ENCODE peak calls at places on chromosome 16, in seven cellular contexts. J, B, X, I, Q, R and A are unnamed samples.

GRCh38 chr16:64089697-64090096 is 1032.2 kb downstream of the CDH11 start:
- DNase-seq in J (no peak), B (no peak), X (no peak), I (no peak), Q (no peak), R (peak; percentile 55), A (peak; percentile 8)

GRCh38 chr16:66130296-66130910 is 236.1 kb upstream of the CDH5 start:
- DNase-seq in J (no peak), B (no peak), X (no peak), I (no peak), Q (no peak), R (no peak), A (no peak)

GRCh38 chr16:48535831-48536599 is 74.0 kb downstream of the N4BP1 start:
- DNase-seq in J (no peak), B (peak; percentile 89), X (peak; percentile 76), I (peak; percentile 75), Q (peak; percentile 53), R (no peak), A (peak; percentile 21)

GRCh38 chr16:69476920-69477418 is 52.5 kb downstream of the CYB5B start:
- DNase-seq in J (no peak), B (no peak), X (no peak), I (no peak), Q (no peak), R (peak; percentile 84), A (no peak)

GRCh38 chr16:85908889-85909584 is 10.1 kb downstream of the IRF8 start:
- DNase-seq in J (no peak), B (no peak), X (no peak), I (no peak), Q (no peak), R (no peak), A (no peak)

GRCh38 chr16:75092777-75093176 is 23.8 kb downstream of the LDHD start:
- DNase-seq in J (no peak), B (peak; percentile 49), X (no peak), I (no peak), Q (peak; percentile 88), R (no peak), A (no peak)

GRCh38 chr16:74071996-74072559 is 224.5 kb upstream of the PSMD7 start:
- DNase-seq in J (no peak), B (no peak), X (no peak), I (no peak), Q (no peak), R (no peak), A (no peak)

GRCh38 chr16:83447560-83447959 is 360.2 kb upstream of the HSBP1 start:
- DNase-seq in J (no peak), B (no peak), X (no peak), I (no peak), Q (no peak), R (no peak), A (no peak)

GRCh38 chr16:82651921-82652601 is 25.3 kb downstream of the CDH13 start:
- DNase-seq in J (no peak), B (no peak), X (no peak), I (no peak), Q (no peak), R (no peak), A (no peak)

GRCh38 chr16:21300309-21301167 is 22.4 kb upstream of the CRYM start:
- DNase-seq in J (peak; percentile 91), B (peak; percentile 82), X (peak; percentile 90), I (peak; percentile 72), Q (peak; percentile 100), R (peak; percentile 100), A (peak; percentile 96)

GRCh38 chr16:70749681-70750601 is 51.0 kb downstream of the VAC14 start:
- DNase-seq in J (peak; percentile 43), B (peak; percentile 64), X (no peak), I (no peak), Q (no peak), R (peak; percentile 6), A (no peak)

GRCh38 chr16:58219432-58219831 is 21.5 kb upstream of the CSNK2A2 start:
- DNase-seq in J (no peak), B (no peak), X (no peak), I (no peak), Q (no peak), R (no peak), A (no peak)

GRCh38 chr16:67653131-67654068 is 6.7 kb downstream of the ACD start:
- DNase-seq in J (peak; percentile 72), B (peak; percentile 60), X (no peak), I (peak; percentile 18), Q (no peak), R (no peak), A (no peak)

GRCh38 chr16:81366316-81366932 is 51.7 kb downstream of the GAN start:
- DNase-seq in J (peak; percentile 61), B (no peak), X (no peak), I (no peak), Q (no peak), R (peak; percentile 77), A (no peak)

GRCh38 chr16:49457196-49457595 is 83.6 kb downstream of the C16orf78 start:
- DNase-seq in J (no peak), B (no peak), X (peak; percentile 30), I (no peak), Q (peak; percentile 2), R (no peak), A (no peak)

GRCh38 chr16:10992797-10993196 is 48.4 kb downstream of the CLEC16A start:
- DNase-seq in J (peak; percentile 77), B (no peak), X (no peak), I (no peak), Q (peak; percentile 45), R (peak; percentile 21), A (no peak)
- H3K27ac ChIP-seq in J (peak overlapping the region; percentile 50), B (no peak overlapping the region), X (no peak overlapping the region), I (no peak overlapping the region), Q (no peak overlapping the region), R (no peak overlapping the region), A (no peak overlapping the region)

GRCh38 chr16:84706856-84707255 is 7.1 kb downstream of the USP10 start:
- DNase-seq in J (no peak), B (no peak), X (no peak), I (no peak), Q (no peak), R (no peak), A (no peak)
- H3K27ac ChIP-seq in J (no peak overlapping the region), B (no peak overlapping the region), X (no peak overlapping the region), I (no peak overlapping the region), Q (no peak overlapping the region), R (no peak overlapping the region), A (no peak overlapping the region)

DNA sequence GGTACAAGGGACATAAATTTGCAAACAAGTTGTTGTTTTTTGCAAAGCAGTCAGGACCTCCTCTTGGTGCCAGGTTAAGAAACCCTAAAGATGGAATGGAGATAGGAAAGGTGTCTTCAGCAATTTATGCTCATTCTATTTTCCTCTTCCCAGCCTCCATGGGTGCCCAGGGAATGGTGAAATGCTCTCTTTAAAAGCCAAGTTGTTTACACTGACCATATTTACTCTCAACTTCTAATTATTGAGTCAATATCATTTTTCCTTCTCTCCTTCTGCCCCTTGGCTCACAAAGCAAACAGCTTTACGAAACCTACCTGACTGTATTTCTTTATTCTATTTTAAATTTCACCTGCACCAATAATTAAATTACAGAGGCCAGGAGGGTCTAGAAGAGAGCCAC is 138.5 kb upstream of the IRX3 start:
- DNase-seq in J (no peak), B (no peak), X (no peak), I (no peak), Q (no peak), R (no peak), A (no peak)
- H3K27ac ChIP-seq in J (no peak overlapping the region), B (no peak overlapping the region), X (no peak overlapping the region), I (no peak overlapping the region), Q (no peak overlapping the region), R (no peak overlapping the region), A (no peak overlapping the region)

GRCh38 chr16:4656221-4656620 is 31.6 kb downstream of the MGRN1 start:
- DNase-seq in J (no peak), B (no peak), X (no peak), I (no peak), Q (no peak), R (no peak), A (no peak)
- H3K27ac ChIP-seq in J (no peak overlapping the region), B (no peak overlapping the region), X (peak overlapping the region; percentile 77), I (no peak overlapping the region), Q (no peak overlapping the region), R (no peak overlapping the region), A (no peak overlapping the region)

DNA sequence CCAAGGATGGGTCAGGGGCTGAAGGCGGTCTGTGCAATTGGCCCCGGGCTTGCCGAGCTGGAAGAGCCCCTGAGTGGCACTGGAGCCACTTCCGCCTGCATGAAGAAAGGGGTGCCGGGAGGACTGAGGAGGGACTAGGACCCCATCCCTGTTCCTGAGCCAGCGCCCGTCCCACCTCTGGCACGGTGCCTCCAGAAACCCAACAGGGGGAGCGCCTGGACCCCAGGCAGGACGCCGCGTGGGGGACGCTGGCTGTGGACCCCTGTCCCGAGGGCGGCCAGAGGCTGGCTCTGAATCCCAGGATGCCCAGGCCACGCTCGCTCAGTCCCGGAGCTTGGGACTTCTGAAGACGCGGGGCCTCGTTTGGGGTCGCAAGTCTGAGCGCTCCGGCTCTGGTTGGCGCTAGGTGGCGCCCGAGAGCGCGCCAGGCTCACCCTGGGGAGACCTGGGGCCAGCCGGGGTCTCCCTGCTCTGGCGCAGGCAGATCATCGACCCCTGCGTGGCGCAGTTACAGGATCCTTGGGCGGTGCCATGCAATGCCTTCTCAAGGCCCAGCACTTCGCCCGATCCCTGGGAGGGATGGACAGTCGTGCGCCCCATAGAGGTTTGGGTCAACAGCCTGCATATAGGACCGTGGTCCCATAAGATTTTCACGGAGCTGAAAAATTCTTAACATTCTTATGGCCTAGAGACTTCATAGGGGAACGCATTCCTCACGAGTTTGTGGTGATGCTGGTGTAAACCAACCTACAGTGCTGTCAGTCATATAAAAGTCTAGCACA is 58.5 kb upstream of the CREBBP start:
- DNase-seq in J (peak; percentile 86), B (peak; percentile 88), X (peak; percentile 83), I (peak; percentile 72), Q (peak; percentile 46), R (peak; percentile 55), A (peak; percentile 29)
- H3K27ac ChIP-seq in J (no peak overlapping the region), B (peak overlapping the region; percentile 15), X (no peak overlapping the region), I (no peak overlapping the region), Q (no peak overlapping the region), R (no peak overlapping the region), A (no peak overlapping the region)

DNA sequence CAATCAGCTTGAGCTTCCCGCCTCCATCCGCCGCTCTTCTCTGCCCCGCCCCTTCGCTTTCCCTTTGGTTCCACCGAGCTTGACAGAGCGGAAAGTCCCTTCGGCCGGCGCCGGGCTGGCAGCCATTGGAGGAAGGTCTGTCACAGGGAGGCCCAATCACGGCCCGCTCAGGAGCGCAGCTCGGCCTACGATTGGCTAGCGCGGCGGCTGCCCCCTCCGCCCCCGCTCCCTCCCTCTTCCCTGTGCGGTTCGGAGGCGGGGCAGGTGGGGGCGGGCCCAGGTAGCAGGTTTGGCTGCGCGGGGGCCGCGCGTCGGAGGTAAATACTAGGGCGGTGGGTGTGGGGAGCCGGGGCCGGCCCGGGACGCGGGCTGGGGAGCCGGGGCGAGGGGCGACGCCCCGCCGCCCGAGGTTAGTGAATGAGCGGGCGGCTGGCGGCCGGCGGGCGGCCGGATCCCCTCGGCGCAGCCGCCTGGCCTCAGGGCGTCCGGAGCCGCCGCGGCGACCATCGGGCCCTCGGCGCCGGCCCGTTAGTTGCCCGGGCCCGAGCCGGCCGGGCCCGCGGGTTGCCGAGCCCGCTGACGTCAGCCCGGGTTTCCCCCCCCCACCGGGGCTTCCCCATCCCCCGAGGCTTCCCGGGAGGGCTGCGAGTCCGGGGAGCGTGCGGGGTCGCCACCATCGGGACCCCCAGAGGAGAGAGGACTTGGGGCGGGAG is at the start of gene CYLD:
- DNase-seq in J (peak; percentile 99), B (peak; percentile 100), X (peak; percentile 100), I (peak; percentile 99), Q (peak; percentile 99), R (peak; percentile 100), A (peak; percentile 100)
- H3K27ac ChIP-seq in J (no peak within 1 kb of the TSS), B (peak within 1 kb of the TSS; percentile 87), X (peak within 1 kb of the TSS; percentile 93), I (peak within 1 kb of the TSS; percentile 94), Q (peak within 1 kb of the TSS; percentile 86), R (peak within 1 kb of the TSS; percentile 62), A (peak within 1 kb of the TSS; percentile 64)